ENCODE peak calls at places on chromosomes 16 and 17, in five cellular contexts. S, O, B, G and M are unnamed samples.

GRCh38 chr16:9344508-9344907 is 253.1 kb downstream of the HAPSTR1 start:
- DNase-seq in S (no peak), O (no peak), B (no peak), G (no peak), M (no peak)

GRCh38 chr17:44356241-44356640 is 7.4 kb downstream of the FAM171A2 start:
- DNase-seq in S (no peak), O (no peak), B (no peak), G (no peak), M (no peak)

GRCh38 chr17:29113334-29113733 is 66.9 kb downstream of the MYO18A start:
- DNase-seq in S (no peak), O (no peak), B (peak), G (no peak), M (no peak)

GRCh38 chr16:89801800-89802199 is 14.6 kb downstream of the FANCA start:
- DNase-seq in S (no peak), O (no peak), B (no peak), G (no peak), M (no peak)

GRCh38 chr17:2337152-2337810 is at the start of gene SGSM2:
- DNase-seq in S (peak), O (peak), B (peak), G (peak), M (peak)

GRCh38 chr16:85222151-85222863 is 110.0 kb upstream of the CIBAR2 start:
- DNase-seq in S (peak), O (no peak), B (peak), G (no peak), M (no peak)

GRCh38 chr17:45218895-45219661 is 2.6 kb upstream of the FMNL1 start:
- DNase-seq in S (peak), O (no peak), B (peak), G (peak), M (peak)

GRCh38 chr17:27649929-27650328 is 18.9 kb downstream of the LGALS9 start:
- DNase-seq in S (no peak), O (no peak), B (no peak), G (no peak), M (peak)

GRCh38 chr17:72474740-72475477 is 354.1 kb downstream of the SOX9 start:
- DNase-seq in S (no peak), O (no peak), B (peak), G (peak), M (peak)

GRCh38 chr16:19463468-19464315 is 46.0 kb downstream of the TMC5 start:
- DNase-seq in S (no peak), O (no peak), B (peak), G (no peak), M (no peak)

GRCh38 chr16:81462683-81463082 is 18.1 kb downstream of the CMIP start:
- DNase-seq in S (no peak), O (no peak), B (no peak), G (peak), M (no peak)

GRCh38 chr17:6427284-6427781 is 7.6 kb downstream of the AIPL1 start:
- DNase-seq in S (no peak), O (peak), B (no peak), G (peak), M (no peak)